ENCODE peak calls at places on chromosomes 7 and 10, in seven cellular contexts. One of them, this sample, is unnamed.

GRCh38 chr7:28408105-28408973 is 4.0 kb upstream of the CREB5 start:
- DNase-seq in nucleus accumbens: no peak
- DNase-seq in SK-MEL-5: no peak
- DNase-seq in brain microvascular endothelial cell: no peak
- DNase-seq in osteocyte: no peak
- DNase-seq in activated naive CD8-positive, alpha-beta T cell treated with anti-CD3 and anti-CD28 coated beads, Interleukin-2, amount 50 U/mL, for 24 hours: peak
- DNase-seq in activated effector memory CD4-positive, alpha-beta T cell treated with anti-CD3 and anti-CD28 coated beads, Interleukin-2, amount 50 U/mL, for 16 hours: no peak
- DNase-seq in this sample: no peak

GRCh38 chr7:155533827-155534690 is 12.3 kb downstream of the CNPY1 start:
- DNase-seq in activated naive CD8-positive, alpha-beta T cell treated with anti-CD3 and anti-CD28 coated beads, Interleukin-2, amount 50 U/mL, for 24 hours: peak
- DNase-seq in nucleus accumbens: no peak
- DNase-seq in SK-MEL-5: peak
- DNase-seq in brain microvascular endothelial cell: no peak
- DNase-seq in osteocyte: no peak
- DNase-seq in activated effector memory CD4-positive, alpha-beta T cell treated with anti-CD3 and anti-CD28 coated beads, Interleukin-2, amount 50 U/mL, for 16 hours: peak
- DNase-seq in this sample: no peak

GRCh38 chr7:142626420-142627035 is 122.7 kb upstream of the PRSS1 start:
- DNase-seq in activated effector memory CD4-positive, alpha-beta T cell treated with anti-CD3 and anti-CD28 coated beads, Interleukin-2, amount 50 U/mL, for 16 hours: peak
- DNase-seq in SK-MEL-5: peak
- DNase-seq in osteocyte: no peak
- DNase-seq in activated naive CD8-positive, alpha-beta T cell treated with anti-CD3 and anti-CD28 coated beads, Interleukin-2, amount 50 U/mL, for 24 hours: peak
- DNase-seq in nucleus accumbens: no peak
- DNase-seq in brain microvascular endothelial cell: peak
- DNase-seq in this sample: no peak

GRCh38 chr10:96560489-96560888 is 26.3 kb downstream of the TM9SF3 start:
- DNase-seq in nucleus accumbens: no peak
- DNase-seq in activated effector memory CD4-positive, alpha-beta T cell treated with anti-CD3 and anti-CD28 coated beads, Interleukin-2, amount 50 U/mL, for 16 hours: no peak
- DNase-seq in osteocyte: no peak
- DNase-seq in SK-MEL-5: no peak
- DNase-seq in activated naive CD8-positive, alpha-beta T cell treated with anti-CD3 and anti-CD28 coated beads, Interleukin-2, amount 50 U/mL, for 24 hours: no peak
- DNase-seq in brain microvascular endothelial cell: no peak
- DNase-seq in this sample: no peak

GRCh38 chr7:130352335-130353074 is 7.9 kb downstream of the CPA5 start:
- DNase-seq in activated naive CD8-positive, alpha-beta T cell treated with anti-CD3 and anti-CD28 coated beads, Interleukin-2, amount 50 U/mL, for 24 hours: no peak
- DNase-seq in nucleus accumbens: no peak
- DNase-seq in brain microvascular endothelial cell: peak
- DNase-seq in osteocyte: no peak
- DNase-seq in SK-MEL-5: no peak
- DNase-seq in activated effector memory CD4-positive, alpha-beta T cell treated with anti-CD3 and anti-CD28 coated beads, Interleukin-2, amount 50 U/mL, for 16 hours: no peak
- DNase-seq in this sample: no peak

GRCh38 chr10:1347525-1347924 is 291.3 kb downstream of the WDR37 start:
- DNase-seq in brain microvascular endothelial cell: no peak
- DNase-seq in osteocyte: no peak
- DNase-seq in activated naive CD8-positive, alpha-beta T cell treated with anti-CD3 and anti-CD28 coated beads, Interleukin-2, amount 50 U/mL, for 24 hours: no peak
- DNase-seq in activated effector memory CD4-positive, alpha-beta T cell treated with anti-CD3 and anti-CD28 coated beads, Interleukin-2, amount 50 U/mL, for 16 hours: no peak
- DNase-seq in nucleus accumbens: no peak
- DNase-seq in SK-MEL-5: no peak
- DNase-seq in this sample: no peak

GRCh38 chr7:51152801-51153200 is 163.8 kb downstream of the COBL start:
- DNase-seq in SK-MEL-5: no peak
- DNase-seq in nucleus accumbens: no peak
- DNase-seq in osteocyte: no peak
- DNase-seq in brain microvascular endothelial cell: no peak
- DNase-seq in activated naive CD8-positive, alpha-beta T cell treated with anti-CD3 and anti-CD28 coated beads, Interleukin-2, amount 50 U/mL, for 24 hours: no peak
- DNase-seq in activated effector memory CD4-positive, alpha-beta T cell treated with anti-CD3 and anti-CD28 coated beads, Interleukin-2, amount 50 U/mL, for 16 hours: no peak
- DNase-seq in this sample: no peak

GRCh38 chr7:131400833-131401593 is 73.3 kb downstream of the MKLN1 start:
- DNase-seq in activated effector memory CD4-positive, alpha-beta T cell treated with anti-CD3 and anti-CD28 coated beads, Interleukin-2, amount 50 U/mL, for 16 hours: no peak
- DNase-seq in activated naive CD8-positive, alpha-beta T cell treated with anti-CD3 and anti-CD28 coated beads, Interleukin-2, amount 50 U/mL, for 24 hours: no peak
- DNase-seq in osteocyte: no peak
- DNase-seq in nucleus accumbens: no peak
- DNase-seq in SK-MEL-5: no peak
- DNase-seq in brain microvascular endothelial cell: no peak
- DNase-seq in this sample: no peak

GRCh38 chr7:82419200-82419599 is 24.4 kb downstream of the CACNA2D1 start:
- DNase-seq in SK-MEL-5: no peak
- DNase-seq in osteocyte: no peak
- DNase-seq in nucleus accumbens: no peak
- DNase-seq in activated naive CD8-positive, alpha-beta T cell treated with anti-CD3 and anti-CD28 coated beads, Interleukin-2, amount 50 U/mL, for 24 hours: no peak
- DNase-seq in brain microvascular endothelial cell: no peak
- DNase-seq in activated effector memory CD4-positive, alpha-beta T cell treated with anti-CD3 and anti-CD28 coated beads, Interleukin-2, amount 50 U/mL, for 16 hours: no peak
- DNase-seq in this sample: no peak

GRCh38 chr10:25068152-25069058 is 52.0 kb downstream of the THNSL1 start:
- DNase-seq in nucleus accumbens: no peak
- DNase-seq in SK-MEL-5: peak
- DNase-seq in activated effector memory CD4-positive, alpha-beta T cell treated with anti-CD3 and anti-CD28 coated beads, Interleukin-2, amount 50 U/mL, for 16 hours: no peak
- DNase-seq in brain microvascular endothelial cell: peak
- DNase-seq in activated naive CD8-positive, alpha-beta T cell treated with anti-CD3 and anti-CD28 coated beads, Interleukin-2, amount 50 U/mL, for 24 hours: no peak
- DNase-seq in osteocyte: no peak
- DNase-seq in this sample: no peak

GRCh38 chr10:133131754-133132710 is 28.0 kb upstream of the KNDC1 start:
- DNase-seq in SK-MEL-5: no peak
- DNase-seq in osteocyte: no peak
- DNase-seq in nucleus accumbens: no peak
- DNase-seq in brain microvascular endothelial cell: no peak
- DNase-seq in activated naive CD8-positive, alpha-beta T cell treated with anti-CD3 and anti-CD28 coated beads, Interleukin-2, amount 50 U/mL, for 24 hours: no peak
- DNase-seq in activated effector memory CD4-positive, alpha-beta T cell treated with anti-CD3 and anti-CD28 coated beads, Interleukin-2, amount 50 U/mL, for 16 hours: peak
- DNase-seq in this sample: peak

GRCh38 chr7:56110611-56111010 is 4.3 kb upstream of the CHCHD2 start:
- DNase-seq in activated naive CD8-positive, alpha-beta T cell treated with anti-CD3 and anti-CD28 coated beads, Interleukin-2, amount 50 U/mL, for 24 hours: no peak
- DNase-seq in nucleus accumbens: no peak
- DNase-seq in activated effector memory CD4-positive, alpha-beta T cell treated with anti-CD3 and anti-CD28 coated beads, Interleukin-2, amount 50 U/mL, for 16 hours: no peak
- DNase-seq in SK-MEL-5: no peak
- DNase-seq in osteocyte: no peak
- DNase-seq in brain microvascular endothelial cell: no peak
- DNase-seq in this sample: no peak

GRCh38 chr7:107843184-107843583 is 40.2 kb upstream of the SLC26A3 start:
- DNase-seq in brain microvascular endothelial cell: no peak
- DNase-seq in nucleus accumbens: no peak
- DNase-seq in osteocyte: no peak
- DNase-seq in activated effector memory CD4-positive, alpha-beta T cell treated with anti-CD3 and anti-CD28 coated beads, Interleukin-2, amount 50 U/mL, for 16 hours: no peak
- DNase-seq in activated naive CD8-positive, alpha-beta T cell treated with anti-CD3 and anti-CD28 coated beads, Interleukin-2, amount 50 U/mL, for 24 hours: no peak
- DNase-seq in SK-MEL-5: peak
- DNase-seq in this sample: no peak

GRCh38 chr10:132551093-132551807 is 13.7 kb downstream of the INPP5A start:
- DNase-seq in nucleus accumbens: no peak
- DNase-seq in SK-MEL-5: no peak
- DNase-seq in activated effector memory CD4-positive, alpha-beta T cell treated with anti-CD3 and anti-CD28 coated beads, Interleukin-2, amount 50 U/mL, for 16 hours: peak
- DNase-seq in osteocyte: no peak
- DNase-seq in activated naive CD8-positive, alpha-beta T cell treated with anti-CD3 and anti-CD28 coated beads, Interleukin-2, amount 50 U/mL, for 24 hours: peak
- DNase-seq in brain microvascular endothelial cell: no peak
- DNase-seq in this sample: no peak

GRCh38 chr10:101305241-101306230 is 48.4 kb upstream of the BTRC start:
- DNase-seq in nucleus accumbens: no peak
- DNase-seq in osteocyte: no peak
- DNase-seq in activated effector memory CD4-positive, alpha-beta T cell treated with anti-CD3 and anti-CD28 coated beads, Interleukin-2, amount 50 U/mL, for 16 hours: no peak
- DNase-seq in SK-MEL-5: no peak
- DNase-seq in brain microvascular endothelial cell: no peak
- DNase-seq in activated naive CD8-positive, alpha-beta T cell treated with anti-CD3 and anti-CD28 coated beads, Interleukin-2, amount 50 U/mL, for 24 hours: no peak
- DNase-seq in this sample: no peak

GRCh38 chr10:72567884-72568283 is 58.0 kb downstream of the MICU1 start:
- DNase-seq in brain microvascular endothelial cell: no peak
- DNase-seq in osteocyte: no peak
- DNase-seq in activated effector memory CD4-positive, alpha-beta T cell treated with anti-CD3 and anti-CD28 coated beads, Interleukin-2, amount 50 U/mL, for 16 hours: no peak
- DNase-seq in activated naive CD8-positive, alpha-beta T cell treated with anti-CD3 and anti-CD28 coated beads, Interleukin-2, amount 50 U/mL, for 24 hours: no peak
- DNase-seq in nucleus accumbens: no peak
- DNase-seq in SK-MEL-5: peak
- DNase-seq in this sample: no peak

GRCh38 chr7:69364814-69365587 is 233.3 kb upstream of the AUTS2 start:
- DNase-seq in brain microvascular endothelial cell: no peak
- DNase-seq in osteocyte: no peak
- DNase-seq in activated effector memory CD4-positive, alpha-beta T cell treated with anti-CD3 and anti-CD28 coated beads, Interleukin-2, amount 50 U/mL, for 16 hours: no peak
- DNase-seq in nucleus accumbens: no peak
- DNase-seq in SK-MEL-5: no peak
- DNase-seq in activated naive CD8-positive, alpha-beta T cell treated with anti-CD3 and anti-CD28 coated beads, Interleukin-2, amount 50 U/mL, for 24 hours: no peak
- DNase-seq in this sample: no peak

GRCh38 chr7:152504367-152504766 is 68.6 kb upstream of the KMT2C start:
- DNase-seq in SK-MEL-5: no peak
- DNase-seq in nucleus accumbens: no peak
- DNase-seq in activated naive CD8-positive, alpha-beta T cell treated with anti-CD3 and anti-CD28 coated beads, Interleukin-2, amount 50 U/mL, for 24 hours: no peak
- DNase-seq in osteocyte: no peak
- DNase-seq in activated effector memory CD4-positive, alpha-beta T cell treated with anti-CD3 and anti-CD28 coated beads, Interleukin-2, amount 50 U/mL, for 16 hours: no peak
- DNase-seq in brain microvascular endothelial cell: no peak
- DNase-seq in this sample: no peak

GRCh38 chr7:127776776-127777390 is 124.9 kb downstream of the SND1 start:
- DNase-seq in activated naive CD8-positive, alpha-beta T cell treated with anti-CD3 and anti-CD28 coated beads, Interleukin-2, amount 50 U/mL, for 24 hours: no peak
- DNase-seq in SK-MEL-5: peak
- DNase-seq in activated effector memory CD4-positive, alpha-beta T cell treated with anti-CD3 and anti-CD28 coated beads, Interleukin-2, amount 50 U/mL, for 16 hours: no peak
- DNase-seq in osteocyte: no peak
- DNase-seq in nucleus accumbens: no peak
- DNase-seq in brain microvascular endothelial cell: peak
- DNase-seq in this sample: no peak

GRCh38 chr10:63261496-63261895 is 128.4 kb downstream of the NRBF2 start:
- DNase-seq in activated naive CD8-positive, alpha-beta T cell treated with anti-CD3 and anti-CD28 coated beads, Interleukin-2, amount 50 U/mL, for 24 hours: no peak
- DNase-seq in osteocyte: no peak
- DNase-seq in nucleus accumbens: no peak
- DNase-seq in activated effector memory CD4-positive, alpha-beta T cell treated with anti-CD3 and anti-CD28 coated beads, Interleukin-2, amount 50 U/mL, for 16 hours: no peak
- DNase-seq in SK-MEL-5: no peak
- DNase-seq in brain microvascular endothelial cell: no peak
- DNase-seq in this sample: no peak

GRCh38 chr7:35036361-35037171 is 719 bp downstream of the DPY19L1 start:
- DNase-seq in brain microvascular endothelial cell: peak
- DNase-seq in SK-MEL-5: peak
- DNase-seq in activated naive CD8-positive, alpha-beta T cell treated with anti-CD3 and anti-CD28 coated beads, Interleukin-2, amount 50 U/mL, for 24 hours: peak
- DNase-seq in activated effector memory CD4-positive, alpha-beta T cell treated with anti-CD3 and anti-CD28 coated beads, Interleukin-2, amount 50 U/mL, for 16 hours: peak
- DNase-seq in osteocyte: no peak
- DNase-seq in nucleus accumbens: no peak
- DNase-seq in this sample: no peak

GRCh38 chr7:91892099-91892788 is 11.7 kb upstream of the MTERF1 start:
- DNase-seq in activated effector memory CD4-positive, alpha-beta T cell treated with anti-CD3 and anti-CD28 coated beads, Interleukin-2, amount 50 U/mL, for 16 hours: no peak
- DNase-seq in nucleus accumbens: no peak
- DNase-seq in SK-MEL-5: no peak
- DNase-seq in osteocyte: no peak
- DNase-seq in brain microvascular endothelial cell: no peak
- DNase-seq in activated naive CD8-positive, alpha-beta T cell treated with anti-CD3 and anti-CD28 coated beads, Interleukin-2, amount 50 U/mL, for 24 hours: no peak
- DNase-seq in this sample: no peak

GRCh38 chr7:34837316-34837715 is 179.3 kb downstream of the NPSR1 start:
- DNase-seq in osteocyte: no peak
- DNase-seq in activated effector memory CD4-positive, alpha-beta T cell treated with anti-CD3 and anti-CD28 coated beads, Interleukin-2, amount 50 U/mL, for 16 hours: no peak
- DNase-seq in activated naive CD8-positive, alpha-beta T cell treated with anti-CD3 and anti-CD28 coated beads, Interleukin-2, amount 50 U/mL, for 24 hours: no peak
- DNase-seq in brain microvascular endothelial cell: no peak
- DNase-seq in nucleus accumbens: no peak
- DNase-seq in SK-MEL-5: no peak
- DNase-seq in this sample: no peak

GRCh38 chr10:27244976-27245375 is 4.4 kb upstream of the ACBD5 start:
- DNase-seq in activated naive CD8-positive, alpha-beta T cell treated with anti-CD3 and anti-CD28 coated beads, Interleukin-2, amount 50 U/mL, for 24 hours: no peak
- DNase-seq in activated effector memory CD4-positive, alpha-beta T cell treated with anti-CD3 and anti-CD28 coated beads, Interleukin-2, amount 50 U/mL, for 16 hours: no peak
- DNase-seq in brain microvascular endothelial cell: no peak
- DNase-seq in nucleus accumbens: no peak
- DNase-seq in osteocyte: no peak
- DNase-seq in SK-MEL-5: no peak
- DNase-seq in this sample: no peak

GRCh38 chr7:158746957-158747356 is 42.4 kb upstream of the NCAPG2 start:
- DNase-seq in activated effector memory CD4-positive, alpha-beta T cell treated with anti-CD3 and anti-CD28 coated beads, Interleukin-2, amount 50 U/mL, for 16 hours: no peak
- DNase-seq in osteocyte: peak
- DNase-seq in brain microvascular endothelial cell: no peak
- DNase-seq in SK-MEL-5: no peak
- DNase-seq in activated naive CD8-positive, alpha-beta T cell treated with anti-CD3 and anti-CD28 coated beads, Interleukin-2, amount 50 U/mL, for 24 hours: no peak
- DNase-seq in nucleus accumbens: no peak
- DNase-seq in this sample: no peak

This sample was measured in vagina.